ENCODE peak calls at places on chromosomes 1 and 21, in five cellular contexts. One of them, this sample, is unnamed.
A peak's percentile ranks its signal among the peaks of the same experiment; 100 is the strongest.

GRCh38 chr1:238951809-238952208 is 434.6 kb upstream of the CHRM3 start:
- DNase-seq in left ventricle myocardium inferior: no peak
- DNase-seq in GM23248: peak; percentile 42
- DNase-seq in Panc1: peak; percentile 50
- DNase-seq in cardiac muscle cell: peak; percentile 40
- DNase-seq in this sample: no peak

GRCh38 chr1:196651637-196652215 is at the start of gene CFH:
- DNase-seq in left ventricle myocardium inferior: no peak
- DNase-seq in GM23248: peak; percentile 85
- DNase-seq in Panc1: no peak
- DNase-seq in cardiac muscle cell: peak; percentile 96
- DNase-seq in this sample: no peak

GRCh38 chr1:11560061-11560460 is 81.1 kb downstream of the DISP3 start:
- DNase-seq in left ventricle myocardium inferior: no peak
- DNase-seq in GM23248: no peak
- DNase-seq in Panc1: no peak
- DNase-seq in cardiac muscle cell: no peak
- DNase-seq in this sample: no peak

GRCh38 chr1:20604678-20605077 is 15.8 kb downstream of the CDA start:
- DNase-seq in left ventricle myocardium inferior: no peak
- DNase-seq in GM23248: peak; percentile 32
- DNase-seq in Panc1: no peak
- DNase-seq in cardiac muscle cell: no peak
- DNase-seq in this sample: no peak

GRCh38 chr1:28581531-28582247 is 10.4 kb upstream of the RAB42 start:
- DNase-seq in left ventricle myocardium inferior: peak; percentile 97
- DNase-seq in GM23248: peak; percentile 97
- DNase-seq in Panc1: peak; percentile 85
- DNase-seq in cardiac muscle cell: peak; percentile 98
- DNase-seq in this sample: peak; percentile 96

GRCh38 chr1:201346337-201346939 is 31.0 kb downstream of the TNNT2 start:
- DNase-seq in left ventricle myocardium inferior: no peak
- DNase-seq in GM23248: peak; percentile 71
- DNase-seq in Panc1: no peak
- DNase-seq in cardiac muscle cell: peak; percentile 65
- DNase-seq in this sample: no peak

GRCh38 chr21:28138272-28138671 is 854.4 kb downstream of the LTN1 start:
- DNase-seq in left ventricle myocardium inferior: no peak
- DNase-seq in GM23248: no peak
- DNase-seq in Panc1: no peak
- DNase-seq in cardiac muscle cell: no peak
- DNase-seq in this sample: no peak

GRCh38 chr1:115332813-115333608 is 5.0 kb downstream of the NGF start:
- DNase-seq in left ventricle myocardium inferior: no peak
- DNase-seq in GM23248: peak; percentile 90
- DNase-seq in Panc1: no peak
- DNase-seq in cardiac muscle cell: peak; percentile 87
- DNase-seq in this sample: peak; percentile 74

GRCh38 chr1:3776231-3777030 is 3.9 kb downstream of the SMIM1 start:
- DNase-seq in left ventricle myocardium inferior: no peak
- DNase-seq in GM23248: no peak
- DNase-seq in Panc1: no peak
- DNase-seq in cardiac muscle cell: no peak
- DNase-seq in this sample: no peak

GRCh38 chr1:246012271-246012854 is 494.7 kb downstream of the SMYD3 start:
- DNase-seq in left ventricle myocardium inferior: no peak
- DNase-seq in GM23248: peak; percentile 59
- DNase-seq in Panc1: peak; percentile 27
- DNase-seq in cardiac muscle cell: peak; percentile 72
- DNase-seq in this sample: no peak

GRCh38 chr1:171912509-171913185 is 71.3 kb downstream of the DNM3 start:
- DNase-seq in left ventricle myocardium inferior: no peak
- DNase-seq in GM23248: no peak
- DNase-seq in Panc1: no peak
- DNase-seq in cardiac muscle cell: no peak
- DNase-seq in this sample: no peak

GRCh38 chr1:35488346-35488745 is 68.9 kb downstream of the KIAA0319L start:
- DNase-seq in left ventricle myocardium inferior: no peak
- DNase-seq in GM23248: no peak
- DNase-seq in Panc1: no peak
- DNase-seq in cardiac muscle cell: peak; percentile 12
- DNase-seq in this sample: no peak

GRCh38 chr1:160353223-160353622 is 10.0 kb downstream of the NCSTN start:
- DNase-seq in left ventricle myocardium inferior: no peak
- DNase-seq in GM23248: peak; percentile 33
- DNase-seq in Panc1: no peak
- DNase-seq in cardiac muscle cell: no peak
- DNase-seq in this sample: no peak

GRCh38 chr1:161298116-161298515 is 11.7 kb downstream of the MPZ start:
- DNase-seq in left ventricle myocardium inferior: no peak
- DNase-seq in GM23248: no peak
- DNase-seq in Panc1: no peak
- DNase-seq in cardiac muscle cell: no peak
- DNase-seq in this sample: no peak

GRCh38 chr1:53584446-53585102 is 125.4 kb downstream of the DMRTB1 start:
- DNase-seq in left ventricle myocardium inferior: no peak
- DNase-seq in GM23248: no peak
- DNase-seq in Panc1: no peak
- DNase-seq in cardiac muscle cell: no peak
- DNase-seq in this sample: no peak

GRCh38 chr1:90833497-90834087 is 116.5 kb upstream of the BARHL2 start:
- DNase-seq in left ventricle myocardium inferior: no peak
- DNase-seq in GM23248: no peak
- DNase-seq in Panc1: no peak
- DNase-seq in cardiac muscle cell: no peak
- DNase-seq in this sample: no peak

GRCh38 chr1:111604931-111605330 is 14.7 kb upstream of the RAP1A start:
- DNase-seq in left ventricle myocardium inferior: no peak
- DNase-seq in GM23248: peak; percentile 84
- DNase-seq in Panc1: no peak
- DNase-seq in cardiac muscle cell: peak; percentile 46
- DNase-seq in this sample: no peak

GRCh38 chr1:198291036-198291435 is 134.2 kb downstream of the NEK7 start:
- DNase-seq in left ventricle myocardium inferior: no peak
- DNase-seq in GM23248: no peak
- DNase-seq in Panc1: no peak
- DNase-seq in cardiac muscle cell: no peak
- DNase-seq in this sample: no peak

GRCh38 chr1:61865646-61866220 is 123.5 kb downstream of the PATJ start:
- DNase-seq in left ventricle myocardium inferior: no peak
- DNase-seq in GM23248: no peak
- DNase-seq in Panc1: no peak
- DNase-seq in cardiac muscle cell: no peak
- DNase-seq in this sample: no peak

GRCh38 chr1:155976913-155977606 is 1.3 kb downstream of the ARHGEF2 start:
- DNase-seq in left ventricle myocardium inferior: no peak
- DNase-seq in GM23248: no peak
- DNase-seq in Panc1: no peak
- DNase-seq in cardiac muscle cell: no peak
- DNase-seq in this sample: no peak

GRCh38 chr1:111563619-111564018 is 56.0 kb upstream of the RAP1A start:
- DNase-seq in left ventricle myocardium inferior: no peak
- DNase-seq in GM23248: peak; percentile 87
- DNase-seq in Panc1: no peak
- DNase-seq in cardiac muscle cell: peak; percentile 60
- DNase-seq in this sample: no peak

GRCh38 chr1:227883073-227883520 is 64.6 kb downstream of the WNT9A start:
- DNase-seq in left ventricle myocardium inferior: no peak
- DNase-seq in GM23248: no peak
- DNase-seq in Panc1: no peak
- DNase-seq in cardiac muscle cell: no peak
- DNase-seq in this sample: no peak

GRCh38 chr1:15992582-15993500 is 11.2 kb upstream of the SRARP start:
- DNase-seq in left ventricle myocardium inferior: no peak
- DNase-seq in GM23248: no peak
- DNase-seq in Panc1: no peak
- DNase-seq in cardiac muscle cell: no peak
- DNase-seq in this sample: no peak

GRCh38 chr1:23696335-23696989 is 4.9 kb downstream of the RPL11 start:
- DNase-seq in left ventricle myocardium inferior: no peak
- DNase-seq in GM23248: peak; percentile 52
- DNase-seq in Panc1: no peak
- DNase-seq in cardiac muscle cell: peak; percentile 14
- DNase-seq in this sample: no peak

GRCh38 chr1:244862354-244862698 is 2.0 kb downstream of the HNRNPU start:
- DNase-seq in left ventricle myocardium inferior: no peak
- DNase-seq in GM23248: peak; percentile 49
- DNase-seq in Panc1: no peak
- DNase-seq in cardiac muscle cell: peak; percentile 15
- DNase-seq in this sample: no peak

GRCh38 chr21:45074048-45074817 is at the start of gene ADARB1:
- DNase-seq in left ventricle myocardium inferior: peak; percentile 68
- DNase-seq in GM23248: peak; percentile 82
- DNase-seq in Panc1: no peak
- DNase-seq in cardiac muscle cell: peak; percentile 64
- DNase-seq in this sample: no peak

GRCh38 chr1:78472251-78472620 is 18.5 kb upstream of the PTGFR start:
- DNase-seq in left ventricle myocardium inferior: no peak
- DNase-seq in GM23248: peak; percentile 43
- DNase-seq in Panc1: no peak
- DNase-seq in cardiac muscle cell: no peak
- DNase-seq in this sample: no peak

GRCh38 chr1:223203694-223204093 is 60.6 kb upstream of the TLR5 start:
- DNase-seq in left ventricle myocardium inferior: no peak
- DNase-seq in GM23248: no peak
- DNase-seq in Panc1: no peak
- DNase-seq in cardiac muscle cell: no peak
- DNase-seq in this sample: no peak

GRCh38 chr1:204468766-204469302 is 25.8 kb downstream of the PIK3C2B start:
- DNase-seq in left ventricle myocardium inferior: no peak
- DNase-seq in GM23248: no peak
- DNase-seq in Panc1: no peak
- DNase-seq in cardiac muscle cell: no peak
- DNase-seq in this sample: no peak
- H3K27ac ChIP-seq in left ventricle myocardium inferior: peak overlapping the region; percentile 97
- H3K27ac ChIP-seq in GM23248: no peak overlapping the region
- H3K27ac ChIP-seq in Panc1: no peak overlapping the region
- H3K27ac ChIP-seq in cardiac muscle cell: no peak overlapping the region
- H3K27ac ChIP-seq in this sample: no peak overlapping the region

DNA sequence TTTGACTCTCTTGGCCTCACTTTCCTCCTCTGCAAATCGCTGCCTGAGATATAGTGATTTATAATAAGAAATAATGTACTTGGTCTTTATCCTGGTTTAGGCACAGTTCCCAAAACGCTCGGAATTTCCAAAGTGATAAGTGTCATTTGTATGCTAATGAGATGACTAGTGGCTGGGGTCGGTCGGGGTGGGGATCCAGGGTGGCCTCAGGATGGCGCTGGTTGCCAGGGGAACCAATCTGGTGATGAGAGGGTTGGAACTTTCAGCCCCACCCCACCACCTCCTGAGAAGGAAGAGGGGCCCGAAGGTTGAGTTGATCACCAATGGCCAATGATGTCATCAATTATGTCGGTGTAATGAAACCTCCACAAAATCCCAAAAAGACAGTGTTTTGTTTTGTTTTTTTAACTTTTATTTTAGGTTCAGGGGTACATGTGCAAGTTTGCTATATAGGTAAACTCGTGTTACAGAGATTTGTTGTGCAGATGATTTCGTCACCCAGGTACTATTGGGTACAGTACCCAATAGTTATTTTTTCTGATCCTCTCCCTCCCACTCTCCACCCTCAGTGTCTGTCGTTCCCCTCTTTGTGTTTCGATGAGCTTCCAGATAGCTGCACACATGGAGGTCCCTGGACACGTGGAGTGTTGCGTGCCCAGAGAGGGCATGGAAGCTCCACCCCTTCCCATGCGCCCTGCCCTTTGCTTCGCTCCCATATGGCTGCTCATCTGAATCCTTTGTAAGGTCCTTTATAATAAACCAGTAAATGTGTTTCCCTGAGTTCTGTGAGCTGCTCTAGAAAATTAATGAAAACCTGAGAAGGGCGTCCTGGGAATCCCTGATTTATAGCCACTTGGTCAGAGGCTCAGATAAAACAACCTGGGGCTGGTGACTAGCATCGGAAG is 97.2 kb downstream of the KCNN3 start:
- DNase-seq in left ventricle myocardium inferior: no peak
- DNase-seq in GM23248: no peak
- DNase-seq in Panc1: no peak
- DNase-seq in cardiac muscle cell: no peak
- DNase-seq in this sample: no peak
- H3K27me3 ChIP-seq in left ventricle myocardium inferior: no peaks in the 10 kb centered on the region
- H3K27me3 ChIP-seq in GM23248: peaks cover 22% of the 10 kb centered on the region
- H3K27me3 ChIP-seq in Panc1: no peaks in the 10 kb centered on the region
- H3K27me3 ChIP-seq in cardiac muscle cell: no peaks in the 10 kb centered on the region
- H3K27me3 ChIP-seq in this sample: no peaks in the 10 kb centered on the region

GRCh38 chr21:42413093-42413492 is 9.4 kb downstream of the UBASH3A start:
- DNase-seq in left ventricle myocardium inferior: no peak
- DNase-seq in GM23248: no peak
- DNase-seq in Panc1: no peak
- DNase-seq in cardiac muscle cell: no peak
- DNase-seq in this sample: no peak

GRCh38 chr21:42412636-42412933 is 8.9 kb downstream of the UBASH3A start:
- DNase-seq in left ventricle myocardium inferior: no peak
- DNase-seq in GM23248: no peak
- DNase-seq in Panc1: no peak
- DNase-seq in cardiac muscle cell: no peak
- DNase-seq in this sample: no peak

GRCh38 chr21:42413500-42413899 is 9.8 kb downstream of the UBASH3A start:
- DNase-seq in left ventricle myocardium inferior: no peak
- DNase-seq in GM23248: no peak
- DNase-seq in Panc1: no peak
- DNase-seq in cardiac muscle cell: no peak
- DNase-seq in this sample: no peak

GRCh38 chr21:42411197-42411869 is 7.6 kb downstream of the UBASH3A start:
- DNase-seq in left ventricle myocardium inferior: no peak
- DNase-seq in GM23248: no peak
- DNase-seq in Panc1: no peak
- DNase-seq in cardiac muscle cell: no peak
- DNase-seq in this sample: no peak

GRCh38 chr21:42411891-42412635 is 8.4 kb downstream of the UBASH3A start:
- DNase-seq in left ventricle myocardium inferior: no peak
- DNase-seq in GM23248: no peak
- DNase-seq in Panc1: no peak
- DNase-seq in cardiac muscle cell: no peak
- DNase-seq in this sample: no peak
- H3K4me1 ChIP-seq in left ventricle myocardium inferior: no peaks in the 10 kb centered on the region
- H3K4me1 ChIP-seq in GM23248: no peaks in the 10 kb centered on the region
- H3K4me1 ChIP-seq in Panc1: no peaks in the 10 kb centered on the region
- H3K4me1 ChIP-seq in cardiac muscle cell: no peaks in the 10 kb centered on the region
- H3K4me1 ChIP-seq in this sample: no peaks in the 10 kb centered on the region

GRCh38 chr1:212309967-212310366 is 24.8 kb downstream of the PPP2R5A start:
- DNase-seq in left ventricle myocardium inferior: no peak
- DNase-seq in GM23248: no peak
- DNase-seq in Panc1: no peak
- DNase-seq in cardiac muscle cell: no peak
- DNase-seq in this sample: no peak
- H3K27ac ChIP-seq in left ventricle myocardium inferior: no peak overlapping the region
- H3K27ac ChIP-seq in GM23248: no peak overlapping the region
- H3K27ac ChIP-seq in Panc1: no peak overlapping the region
- H3K27ac ChIP-seq in cardiac muscle cell: no peak overlapping the region
- H3K27ac ChIP-seq in this sample: peak overlapping the region; percentile 35